ENCODE peak calls at places on chromosomes 5 and 9, in four cellular contexts. One of them, this sample, is unnamed.

GRCh38 chr9:120717194-120717593 is 2.9 kb upstream of the MEGF9 start:
- DNase-seq in hippocampal formation: no peak
- DNase-seq in EL: no peak
- DNase-seq in foreskin fibroblast: no peak
- DNase-seq in this sample: no peak

GRCh38 chr5:756865-757345 is 27.6 kb downstream of the ZDHHC11B start:
- DNase-seq in EL: no peak
- DNase-seq in foreskin fibroblast: no peak
- DNase-seq in hippocampal formation: no peak
- DNase-seq in this sample: no peak

GRCh38 chr5:1720396-1721110 is 79.1 kb downstream of the MRPL36 start:
- DNase-seq in EL: no peak
- DNase-seq in foreskin fibroblast: no peak
- DNase-seq in hippocampal formation: no peak
- DNase-seq in this sample: no peak

GRCh38 chr9:124835026-124835501 is 18.2 kb upstream of the WDR38 start:
- DNase-seq in hippocampal formation: no peak
- DNase-seq in foreskin fibroblast: peak
- DNase-seq in EL: peak
- DNase-seq in this sample: no peak

GRCh38 chr9:32344551-32345182 is 39.8 kb upstream of the ACO1 start:
- DNase-seq in EL: peak
- DNase-seq in foreskin fibroblast: peak
- DNase-seq in hippocampal formation: no peak
- DNase-seq in this sample: no peak

GRCh38 chr5:157352756-157353340 is 86.9 kb downstream of the CYFIP2 start:
- DNase-seq in EL: no peak
- DNase-seq in hippocampal formation: no peak
- DNase-seq in foreskin fibroblast: no peak
- DNase-seq in this sample: no peak

GRCh38 chr9:119556129-119556875 is 187.1 kb upstream of the BRINP1 start:
- DNase-seq in EL: peak
- DNase-seq in foreskin fibroblast: peak
- DNase-seq in hippocampal formation: peak
- DNase-seq in this sample: no peak

GRCh38 chr5:168885324-168886120 is 306.4 kb upstream of the PANK3 start:
- DNase-seq in foreskin fibroblast: peak
- DNase-seq in hippocampal formation: no peak
- DNase-seq in EL: no peak
- DNase-seq in this sample: no peak

GRCh38 chr9:126117631-126118030 is 209.0 kb upstream of the MVB12B start:
- DNase-seq in EL: no peak
- DNase-seq in hippocampal formation: no peak
- DNase-seq in foreskin fibroblast: no peak
- DNase-seq in this sample: no peak

GRCh38 chr5:160327829-160328228 is 15.5 kb upstream of the CCNJL start:
- DNase-seq in hippocampal formation: no peak
- DNase-seq in foreskin fibroblast: no peak
- DNase-seq in EL: no peak
- DNase-seq in this sample: no peak

GRCh38 chr5:120327180-120327579 is 136.9 kb upstream of the PRR16 start:
- DNase-seq in hippocampal formation: no peak
- DNase-seq in EL: no peak
- DNase-seq in foreskin fibroblast: peak
- DNase-seq in this sample: no peak

GRCh38 chr9:79687131-79687447 is 115.3 kb downstream of the TLE4 start:
- DNase-seq in hippocampal formation: no peak
- DNase-seq in foreskin fibroblast: no peak
- DNase-seq in EL: no peak
- DNase-seq in this sample: peak

GRCh38 chr5:180352116-180352975 is 790 bp downstream of the GFPT2 start:
- DNase-seq in hippocampal formation: no peak
- DNase-seq in EL: no peak
- DNase-seq in foreskin fibroblast: peak
- DNase-seq in this sample: no peak

GRCh38 chr9:755454-756381 is 85.8 kb upstream of the DMRT1 start:
- DNase-seq in EL: peak
- DNase-seq in foreskin fibroblast: peak
- DNase-seq in hippocampal formation: no peak
- DNase-seq in this sample: no peak

GRCh38 chr5:59813761-59814562 is 79.6 kb downstream of the PDE4D start:
- DNase-seq in foreskin fibroblast: peak
- DNase-seq in hippocampal formation: peak
- DNase-seq in EL: peak
- DNase-seq in this sample: no peak

GRCh38 chr9:128056887-128057723 is 10.0 kb downstream of the NAIF1 start:
- DNase-seq in hippocampal formation: no peak
- DNase-seq in foreskin fibroblast: no peak
- DNase-seq in EL: no peak
- DNase-seq in this sample: no peak

GRCh38 chr9:123217148-123217585 is 51.2 kb downstream of the STRBP start:
- DNase-seq in foreskin fibroblast: peak
- DNase-seq in hippocampal formation: no peak
- DNase-seq in EL: peak
- DNase-seq in this sample: no peak

GRCh38 chr5:88515881-88516819 is 247.5 kb upstream of the TMEM161B start:
- DNase-seq in EL: no peak
- DNase-seq in foreskin fibroblast: no peak
- DNase-seq in hippocampal formation: no peak
- DNase-seq in this sample: no peak

This sample was measured in stimulated activated CD8-positive, alpha-beta memory T cell treated with anti-CD3 and anti-CD28 coated beads, Interleukin-7, amount 100 ng/mL, for 4 hours.